ENCODE peak calls at places on chromosomes 5 and 9, in five cellular contexts. E, M, Z, N and Y are unnamed samples.
A peak's percentile ranks its signal among the peaks of the same experiment; 100 is the strongest.

GRCh38 chr5:39518516-39518915 is 93.7 kb upstream of the DAB2 start:
- DNase-seq in E (no peak), Z (peak; percentile 25), N (no peak), M (no peak), Y (no peak)

GRCh38 chr9:104906441-104907277 is 21.3 kb downstream of the ABCA1 start:
- DNase-seq in N (no peak), M (no peak), Z (no peak), E (no peak), Y (no peak)

GRCh38 chr5:119353686-119354366 is 2.0 kb upstream of the TNFAIP8 start:
- DNase-seq in N (no peak), E (no peak), Z (no peak), M (no peak), Y (no peak)

GRCh38 chr5:18771097-18771610 is 1136.9 kb downstream of the TAF11L14 start:
- DNase-seq in E (no peak), Z (no peak), M (no peak), N (no peak), Y (no peak)

GRCh38 chr5:150034677-150035076 is 34.1 kb downstream of the HMGXB3 start:
- DNase-seq in N (no peak), E (no peak), Z (no peak), M (no peak), Y (no peak)

GRCh38 chr5:144169904-144170275 is 569 bp downstream of the YIPF5 start:
- DNase-seq in E (no peak), N (no peak), Z (no peak), M (no peak), Y (no peak)

GRCh38 chr5:141521244-141521781 is 32.4 kb downstream of the PCDHGC5 start:
- DNase-seq in Z (no peak), M (peak; percentile 51), E (no peak), N (peak; percentile 98), Y (no peak)

GRCh38 chr9:112586600-112587155 is 100.1 kb downstream of the KIAA1958 start:
- DNase-seq in Z (no peak), M (no peak), E (no peak), N (no peak), Y (no peak)

GRCh38 chr5:100902406-100903035 is 561 bp downstream of the ST8SIA4 start:
- DNase-seq in M (no peak), Z (peak; percentile 61), N (no peak), E (no peak), Y (no peak)

GRCh38 chr9:129401623-129402340 is 219.1 kb downstream of the C9orf50 start:
- DNase-seq in N (no peak), Z (peak; percentile 59), M (no peak), E (no peak), Y (peak; percentile 34)

GRCh38 chr5:173479711-173480110 is 136.7 kb downstream of the BOD1 start:
- DNase-seq in E (no peak), Z (no peak), N (no peak), M (no peak), Y (no peak)

GRCh38 chr9:137217276-137218211 is 4.5 kb downstream of the RNF208 start:
- DNase-seq in M (peak; percentile 93), N (peak; percentile 53), E (no peak), Z (peak; percentile 89), Y (peak; percentile 85)

GRCh38 chr9:91138760-91139159 is 223.0 kb downstream of the AUH start:
- DNase-seq in N (peak; percentile 76), M (no peak), E (no peak), Z (no peak), Y (no peak)

GRCh38 chr9:16521868-16522381 is 348.5 kb downstream of the BNC2 start:
- DNase-seq in M (peak; percentile 13), N (no peak), E (no peak), Z (no peak), Y (peak; percentile 46)

GRCh38 chr9:97697837-97698236 is 697 bp upstream of the XPA start:
- DNase-seq in Z (no peak), E (no peak), N (no peak), M (no peak), Y (no peak)

GRCh38 chr5:51392689-51393199 is 9.5 kb downstream of the ISL1 start:
- DNase-seq in M (no peak), N (no peak), E (no peak), Z (peak; percentile 76), Y (no peak)

GRCh38 chr5:176832162-176832561 is 21.8 kb downstream of the UNC5A start:
- DNase-seq in Z (no peak), E (no peak), M (no peak), N (no peak), Y (no peak)

GRCh38 chr5:180787711-180788431 is 14.7 kb downstream of the MGAT1 start:
- DNase-seq in Z (no peak), N (no peak), M (no peak), E (no peak), Y (no peak)

GRCh38 chr5:131379723-131380122 is 115.9 kb downstream of the CDC42SE2 start:
- DNase-seq in N (no peak), Z (no peak), M (no peak), E (no peak), Y (no peak)

GRCh38 chr9:5315187-5315923 is 10.8 kb upstream of the RLN2 start:
- DNase-seq in M (no peak), Z (no peak), N (no peak), E (no peak), Y (no peak)

GRCh38 chr9:73916016-73916673 is 581.0 kb upstream of the RORB start:
- DNase-seq in Z (peak; percentile 79), N (no peak), M (no peak), E (no peak), Y (no peak)

GRCh38 chr5:66009277-66009676 is 82.9 kb downstream of the ERBIN start:
- DNase-seq in N (no peak), E (no peak), M (no peak), Z (no peak), Y (no peak)

GRCh38 chr5:19322716-19323485 is 665.1 kb downstream of the CDH18 start:
- DNase-seq in E (no peak), M (no peak), Z (peak; percentile 2), N (no peak), Y (no peak)

GRCh38 chr9:36424289-36425055 is 24.4 kb upstream of the RNF38 start:
- DNase-seq in E (no peak), M (no peak), Z (no peak), N (no peak), Y (no peak)

GRCh38 chr9:73200694-73201432 is 49.2 kb downstream of the ANXA1 start:
- DNase-seq in M (no peak), Z (peak; percentile 81), N (peak; percentile 28), E (no peak), Y (no peak)

GRCh38 chr9:106976772-106977171 is 113.8 kb downstream of the ZNF462 start:
- DNase-seq in N (no peak), E (peak; percentile 31), Z (no peak), M (no peak), Y (no peak)

GRCh38 chr9:106983346-106983745 is 120.4 kb downstream of the ZNF462 start:
- DNase-seq in Z (no peak), E (no peak), M (no peak), N (no peak), Y (no peak)

GRCh38 chr9:106981396-106982287 is 118.7 kb downstream of the ZNF462 start:
- DNase-seq in N (no peak), M (no peak), E (no peak), Z (no peak), Y (no peak)

GRCh38 chr9:106980551-106981101 is 117.7 kb downstream of the ZNF462 start:
- DNase-seq in M (no peak), E (no peak), Z (no peak), N (no peak), Y (no peak)
- H3K36me3 ChIP-seq in M (peaks cover 14% of the 10 kb centered on the region), E (peaks cover 2% of the 10 kb centered on the region), Z (peaks cover 82% of the 10 kb centered on the region), N (no peaks in the 10 kb centered on the region), Y (peaks cover 43% of the 10 kb centered on the region)

DNA sequence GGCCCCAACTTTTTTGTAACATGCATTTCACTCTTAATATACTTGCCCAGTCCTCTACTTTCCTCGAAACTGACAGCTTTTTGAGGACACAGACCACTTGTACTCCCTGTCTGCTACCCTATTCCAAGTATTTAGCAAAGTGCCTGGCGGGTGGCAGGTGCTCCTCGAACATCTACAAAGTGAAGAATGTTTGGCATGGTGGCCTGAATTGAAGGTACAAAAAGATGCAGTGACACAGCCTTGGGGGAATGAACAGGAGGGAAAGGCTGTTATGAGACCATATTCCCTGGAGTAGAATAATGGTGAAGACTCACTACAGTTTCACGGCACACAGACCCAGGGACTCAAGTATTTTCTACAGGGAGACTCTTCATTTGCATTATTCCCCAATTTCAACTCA is 590.9 kb downstream of the PRELID2 start:
- DNase-seq in Z (no peak), E (no peak), N (no peak), M (no peak), Y (no peak)
- H3K4me1 ChIP-seq in Z (peaks cover 29% of the 10 kb centered on the region), E (peaks cover 3% of the 10 kb centered on the region), N (no peaks in the 10 kb centered on the region), M (no peaks in the 10 kb centered on the region), Y (no peaks in the 10 kb centered on the region)

DNA sequence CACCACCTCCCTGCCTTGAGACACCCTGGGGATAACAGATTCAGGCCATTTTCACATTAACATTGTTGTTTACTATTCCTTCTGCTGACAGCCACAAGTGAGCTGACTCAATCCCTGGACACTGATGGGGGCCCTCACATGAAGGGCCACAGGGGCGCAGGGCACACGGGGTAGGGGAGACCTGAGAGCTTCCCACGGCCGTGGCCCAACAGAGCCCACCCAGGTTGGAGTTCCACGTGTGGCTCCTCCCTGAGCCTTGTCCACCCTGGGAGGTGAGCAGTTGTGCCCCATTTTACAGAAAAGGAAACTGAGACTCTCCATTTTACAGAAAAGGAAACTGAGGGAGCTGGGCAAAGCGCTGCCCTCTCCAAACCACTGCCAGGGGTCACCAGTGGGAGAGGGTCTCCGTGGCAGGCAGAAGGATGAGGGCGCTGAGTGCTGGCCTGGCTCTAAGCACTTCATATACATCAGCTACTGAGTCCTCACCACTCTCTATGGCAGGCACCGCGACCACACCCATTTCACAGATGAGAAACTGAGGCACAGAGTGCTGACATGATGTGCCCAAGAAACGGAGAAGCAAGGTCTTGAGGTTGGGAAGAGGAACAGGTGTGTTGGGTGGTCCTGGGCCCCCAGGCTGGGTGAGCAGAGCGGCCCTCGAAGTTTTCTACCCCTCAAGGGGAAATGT is 2.3 kb downstream of the NINJ1 start:
- DNase-seq in E (no peak), M (peak; percentile 7), N (no peak), Z (no peak), Y (no peak)
- H3K27ac ChIP-seq in E (no peak overlapping the region), M (peak overlapping the region; percentile 95), N (peak overlapping the region; percentile 83), Z (no peak overlapping the region), Y (peak overlapping the region; percentile 98)

DNA sequence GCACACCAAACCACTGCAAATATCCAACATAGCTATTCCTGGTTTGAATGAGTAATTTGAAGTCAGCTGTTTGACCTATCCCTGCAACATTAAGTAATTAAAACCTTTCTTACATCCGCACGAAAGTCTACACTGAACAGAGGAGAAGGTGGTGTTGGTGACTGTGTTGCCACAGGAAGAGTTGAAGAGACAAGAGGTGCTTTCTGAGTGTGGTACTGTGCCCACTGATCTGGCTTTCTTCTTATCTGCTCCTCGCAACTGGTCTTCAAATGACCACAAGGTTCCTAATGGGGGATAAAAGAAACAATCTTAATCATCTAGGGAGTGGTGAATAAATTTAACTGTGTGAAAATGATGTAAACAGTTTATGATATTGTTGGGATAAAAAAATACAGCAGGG is 29.4 kb upstream of the PDCL start:
- DNase-seq in Z (no peak), N (no peak), E (no peak), M (no peak), Y (no peak)
- H3K36me3 ChIP-seq in Z (peaks cover 65% of the 10 kb centered on the region), N (peaks cover 49% of the 10 kb centered on the region), E (no peaks in the 10 kb centered on the region), M (peaks cover 46% of the 10 kb centered on the region), Y (peaks cover 77% of the 10 kb centered on the region)

GRCh38 chr9:131651160-131651559 is 88.7 kb downstream of the RAPGEF1 start:
- DNase-seq in M (no peak), Z (no peak), E (no peak), N (no peak), Y (no peak)
- H3K4me1 ChIP-seq in M (peaks cover 28% of the 10 kb centered on the region), Z (peaks cover 11% of the 10 kb centered on the region), E (no peaks in the 10 kb centered on the region), N (no peaks in the 10 kb centered on the region), Y (peaks cover 52% of the 10 kb centered on the region)